ENCODE peak calls at places on chromosomes 11 and 22, in five cellular contexts. H is neuronal stem cell, N is mesendoderm, P is H9, L is IMR-90. W is an unnamed sample.

GRCh38 chr11:106461148-106461547 is 383.7 kb downstream of the AASDHPPT start:
- DNase-seq in H (no peak), N (no peak), P (no peak), L (no peak), W (no peak)

GRCh38 chr11:79314906-79315689 is 125.7 kb downstream of the TENM4 start:
- DNase-seq in H (peak), N (peak), P (peak), L (peak), W (no peak)

GRCh38 chr22:39525658-39525975 is 5.3 kb downstream of the ATF4 start:
- DNase-seq in H (no peak), N (no peak), P (no peak), L (no peak), W (no peak)

GRCh38 chr11:8593935-8594909 is at the start of gene STK33:
- DNase-seq in H (peak), N (peak), P (peak), L (no peak), W (peak)

GRCh38 chr11:84722583-84723108 is 904.5 kb downstream of the DLG2 start:
- DNase-seq in H (peak), N (peak), P (peak), L (no peak), W (no peak)

GRCh38 chr11:27861706-27862430 is 161.6 kb upstream of the BDNF start:
- DNase-seq in H (no peak), N (no peak), P (no peak), L (peak), W (peak)

GRCh38 chr11:128963744-128964340 is 21.2 kb upstream of the TP53AIP1 start:
- DNase-seq in H (no peak), N (peak), P (no peak), L (peak), W (peak)

GRCh38 chr11:67498544-67498972 is 6.6 kb downstream of the PITPNM1 start:
- DNase-seq in H (no peak), N (no peak), P (no peak), L (no peak), W (peak)

GRCh38 chr22:19766506-19767426 is 6.2 kb downstream of the TBX1 start:
- DNase-seq in H (no peak), N (peak), P (peak), L (no peak), W (peak)

GRCh38 chr11:11608783-11609232 is 13.0 kb downstream of the GALNT18 start:
- DNase-seq in H (no peak), N (no peak), P (no peak), L (peak), W (no peak)

GRCh38 chr22:38172016-38172431 is 9.6 kb downstream of the PLA2G6 start:
- DNase-seq in H (no peak), N (no peak), P (no peak), L (peak), W (no peak)

GRCh38 chr11:58958500-58958899 is 19.2 kb downstream of the GLYATL1 start:
- DNase-seq in H (no peak), N (peak), P (peak), L (no peak), W (peak)

GRCh38 chr11:16778286-16778685 is 39.8 kb downstream of the C11orf58 start:
- DNase-seq in H (no peak), N (no peak), P (no peak), L (no peak), W (no peak)

DNA sequence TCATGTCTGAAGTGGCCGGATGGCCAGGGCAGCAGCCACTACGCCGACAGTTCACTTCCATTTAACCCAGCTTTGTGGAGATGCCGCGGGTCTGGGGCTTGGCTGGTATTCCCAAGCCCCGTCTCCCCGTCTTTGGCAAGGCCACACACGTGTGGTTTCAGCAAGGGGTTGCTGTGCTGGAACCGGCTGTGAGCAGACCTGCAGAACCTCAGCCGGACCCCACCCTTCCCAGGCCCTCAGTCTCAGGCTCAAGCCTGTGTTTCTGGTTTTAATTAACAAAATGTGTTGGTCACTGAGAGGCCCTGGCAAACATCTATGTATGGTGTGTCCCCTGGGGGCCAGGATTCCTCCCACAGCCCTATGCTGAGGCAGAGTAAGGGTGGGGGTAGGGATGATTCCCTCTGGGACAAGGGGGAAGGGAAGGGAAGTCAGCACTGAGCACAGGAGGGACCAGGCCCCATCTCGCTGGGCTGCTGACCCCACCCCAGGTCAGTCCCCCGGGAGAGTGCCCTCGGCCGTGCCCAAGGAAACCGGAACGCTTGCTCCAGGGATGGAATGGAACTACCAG is 9.3 kb downstream of the OSBPL5 start:
- DNase-seq in H (no peak), N (no peak), P (no peak), L (no peak), W (no peak)
- H3K27ac ChIP-seq in H (no peak), N (no peak), P (no peak), L (peak), W (peak)

DNA sequence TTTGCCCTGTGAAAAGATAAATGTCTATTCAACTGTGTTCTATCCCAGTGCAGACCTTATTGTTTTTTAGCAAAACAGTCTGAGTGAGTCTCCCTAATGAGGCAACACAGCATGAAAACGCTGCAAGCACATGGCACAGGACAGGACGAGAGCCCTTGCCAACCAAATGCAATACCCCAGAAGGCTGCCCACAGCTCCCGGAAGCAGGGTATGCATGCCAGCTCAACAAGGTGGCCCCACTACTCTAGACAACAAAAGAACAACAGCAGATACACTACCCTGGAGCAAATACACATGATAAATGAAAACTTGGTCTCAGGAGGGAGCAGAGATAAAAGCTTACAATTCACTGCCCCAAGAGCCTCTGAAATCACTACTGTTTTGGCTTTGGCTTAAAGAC is 785.4 kb upstream of the API5 start:
- DNase-seq in H (no peak), N (peak), P (no peak), L (no peak), W (no peak)
- H2BK5ac ChIP-seq in H (no peak), N (no peak), P (no peak), L (no peak), W (no peak)

DNA sequence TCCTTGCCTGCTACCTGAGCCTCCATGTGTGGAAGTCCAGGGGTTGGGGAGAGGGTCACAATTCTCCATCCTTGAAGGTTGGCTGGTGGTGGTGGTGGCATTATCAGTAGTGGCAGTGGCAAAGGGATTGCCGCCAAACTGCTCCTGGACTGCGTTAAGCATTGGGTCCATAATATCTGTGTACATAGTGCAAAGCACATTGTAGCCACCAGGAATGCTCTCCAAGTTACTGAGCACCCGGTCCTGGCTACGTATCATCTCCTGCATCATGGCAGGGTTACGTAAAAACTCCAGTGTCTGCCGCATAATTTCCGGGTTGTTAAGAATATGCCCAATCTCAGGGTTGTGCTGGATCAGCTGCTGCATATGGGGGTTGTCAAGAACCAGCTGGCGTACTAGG is 1.2 kb downstream of the UBQLN3 start:
- DNase-seq in H (no peak), N (no peak), P (no peak), L (no peak), W (peak)
- H3K27ac ChIP-seq in H (no peak), N (no peak), P (no peak), L (no peak), W (no peak)

DNA sequence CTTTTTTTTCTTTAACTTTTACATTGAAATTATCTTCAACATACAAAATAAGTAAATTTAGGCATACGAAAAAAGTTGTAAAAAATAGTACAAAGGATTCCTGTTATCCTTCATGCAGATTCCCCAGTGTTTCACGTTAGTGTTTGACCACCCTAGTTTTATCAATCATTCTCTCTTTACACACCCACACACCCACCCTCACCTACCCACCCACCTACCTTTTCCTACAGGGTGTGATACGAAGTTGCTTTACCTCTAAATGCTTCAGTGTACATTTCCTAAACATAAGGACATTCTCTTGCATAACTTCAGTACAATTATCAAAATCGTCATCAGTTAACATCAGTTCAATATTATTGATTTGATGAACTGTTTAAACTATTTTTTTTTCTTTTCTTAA is 37.0 kb downstream of the HIPK3 start:
- DNase-seq in H (no peak), N (no peak), P (no peak), L (no peak), W (no peak)
- H2BK5ac ChIP-seq in H (no peak), N (no peak), P (no peak), L (no peak), W (no peak)

DNA sequence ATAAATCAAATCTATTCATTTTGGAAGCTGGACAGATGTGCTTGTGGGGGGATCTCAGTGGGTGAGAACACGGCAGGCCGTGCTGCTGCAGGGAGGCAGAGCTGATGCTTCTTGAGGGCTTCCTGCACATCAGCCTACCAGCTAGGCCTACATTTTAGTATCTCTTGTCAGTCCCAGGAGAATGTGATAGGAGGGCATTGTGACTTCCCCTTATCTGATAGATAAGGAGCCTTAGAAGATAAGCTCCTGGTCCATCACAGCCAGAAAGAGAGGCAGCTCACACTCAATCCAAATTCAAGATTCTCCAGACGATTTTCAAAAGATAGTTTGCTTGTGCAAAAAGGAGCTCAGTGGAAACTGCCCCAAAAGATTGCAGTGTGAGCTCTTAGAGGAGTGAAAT is 89.0 kb downstream of the SHANK2 start:
- DNase-seq in H (no peak), N (peak), P (peak), L (no peak), W (no peak)
- H3K27ac ChIP-seq in H (no peak), N (no peak), P (no peak), L (no peak), W (no peak)

GRCh38 chr11:72740060-72740424 is 12.2 kb downstream of the ARAP1 start:
- DNase-seq in H (no peak), N (no peak), P (no peak), L (no peak), W (no peak)

GRCh38 chr11:72737341-72737740 is 14.9 kb downstream of the ARAP1 start:
- DNase-seq in H (no peak), N (no peak), P (no peak), L (no peak), W (no peak)

GRCh38 chr11:72739240-72740059 is 12.8 kb downstream of the ARAP1 start:
- DNase-seq in H (no peak), N (no peak), P (no peak), L (no peak), W (no peak)

GRCh38 chr11:72736452-72737069 is 15.6 kb downstream of the ARAP1 start:
- DNase-seq in H (no peak), N (peak), P (no peak), L (peak), W (peak)

GRCh38 chr11:72738199-72739141 is 13.7 kb downstream of the ARAP1 start:
- DNase-seq in H (no peak), N (peak), P (no peak), L (peak), W (peak)
- H2BK5ac ChIP-seq in H (peak), N (no peak), P (no peak), L (no peak), W (no peak)

DNA sequence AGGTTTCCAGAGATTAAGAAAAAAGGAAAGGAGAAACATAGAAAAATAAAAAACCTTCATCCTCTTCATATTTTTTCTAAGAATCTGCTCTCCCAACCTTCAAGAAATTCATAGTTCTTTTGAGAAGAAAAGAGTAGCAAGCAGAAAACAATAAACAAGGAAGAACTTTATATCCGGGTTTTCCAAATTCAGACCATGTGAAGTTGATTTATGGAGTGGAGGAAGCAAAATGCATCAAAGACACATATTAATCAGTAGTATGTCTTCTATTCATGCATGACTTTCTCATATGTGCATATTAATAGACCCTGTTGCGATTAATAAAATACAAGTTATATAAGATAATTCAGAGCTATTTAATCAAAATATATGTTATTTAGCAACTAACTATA is 20.5 kb upstream of the CTSC start:
- DNase-seq in H (no peak), N (no peak), P (no peak), L (no peak), W (no peak)
- H3K27ac ChIP-seq in H (no peak), N (no peak), P (no peak), L (peak), W (no peak)

GRCh38 chr11:3146612-3147256 is 18.4 kb downstream of the OSBPL5 start:
- DNase-seq in H (no peak), N (no peak), P (no peak), L (peak), W (no peak)

GRCh38 chr11:3143136-3143880 is 21.8 kb downstream of the OSBPL5 start:
- DNase-seq in H (no peak), N (no peak), P (no peak), L (no peak), W (no peak)

GRCh38 chr11:3145206-3145520 is 19.9 kb downstream of the OSBPL5 start:
- DNase-seq in H (no peak), N (no peak), P (no peak), L (no peak), W (no peak)

GRCh38 chr11:3147257-3147619 is 17.9 kb downstream of the OSBPL5 start:
- DNase-seq in H (no peak), N (no peak), P (no peak), L (no peak), W (no peak)

GRCh38 chr11:3144296-3145205 is 20.6 kb downstream of the OSBPL5 start:
- DNase-seq in H (no peak), N (no peak), P (no peak), L (no peak), W (no peak)
- H2BK5ac ChIP-seq in H (no peak), N (no peak), P (no peak), L (no peak), W (no peak)

DNA sequence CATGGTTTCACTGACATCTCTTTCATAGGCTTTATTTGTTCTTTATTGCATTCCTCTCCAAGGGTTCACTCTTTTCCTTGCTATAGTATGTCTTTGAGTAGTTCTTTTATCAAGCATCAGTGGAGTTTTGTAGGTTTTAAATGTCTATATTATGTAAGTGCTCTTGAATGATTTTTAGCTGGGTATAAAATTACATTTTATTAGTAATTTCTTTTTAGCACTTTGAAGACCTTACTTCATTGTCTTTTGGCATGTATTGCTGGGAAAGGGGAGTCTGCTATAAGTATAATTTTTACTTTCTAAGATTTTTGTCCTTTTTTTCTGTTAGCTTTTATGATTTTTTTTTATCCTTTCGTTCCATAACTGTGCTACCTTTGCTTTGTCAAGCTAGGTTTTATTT is 25.5 kb upstream of the CAT start:
- DNase-seq in H (no peak), N (no peak), P (no peak), L (no peak), W (no peak)
- H3K27ac ChIP-seq in H (no peak), N (no peak), P (no peak), L (no peak), W (no peak)

W was measured in trophoblast cell.